ENCODE peak calls at places on chromosomes 5 and 9, in seven cellular contexts. B, E, U, T, M, P and I are unnamed samples.

GRCh38 chr5:180138976-180139730 is 67.6 kb upstream of the RNF130 start:
- DNase-seq in T (peak), P (no peak), B (no peak), U (peak), E (no peak), M (peak), I (no peak)

GRCh38 chr5:103452666-103453065 is 109.9 kb downstream of the NUDT12 start:
- DNase-seq in M (no peak), E (no peak), T (no peak), P (no peak), U (no peak), B (no peak), I (no peak)

GRCh38 chr5:143345671-143346440 is 57.6 kb downstream of the NR3C1 start:
- DNase-seq in T (no peak), P (no peak), B (no peak), M (no peak), E (no peak), U (no peak), I (no peak)

GRCh38 chr5:54902817-54903473 is 82.4 kb downstream of the ESM1 start:
- DNase-seq in P (no peak), U (peak), E (peak), M (no peak), B (peak), T (no peak), I (no peak)

GRCh38 chr9:70261131-70261870 is 2.5 kb downstream of the SMC5 start:
- DNase-seq in B (no peak), U (no peak), E (no peak), T (no peak), P (no peak), M (no peak), I (no peak)

GRCh38 chr9:70406446-70406862 is 8.0 kb downstream of the KLF9 start:
- DNase-seq in B (no peak), E (peak), U (no peak), P (no peak), M (peak), T (no peak), I (peak)

GRCh38 chr9:77678136-77678535 is 30.0 kb upstream of the GNA14 start:
- DNase-seq in B (no peak), M (no peak), E (no peak), U (peak), T (no peak), P (no peak), I (peak)

GRCh38 chr9:116465591-116466288 is 221.4 kb upstream of the TRIM32 start:
- DNase-seq in E (no peak), T (no peak), B (no peak), U (peak), M (no peak), P (no peak), I (no peak)

GRCh38 chr9:69130456-69131441 is 43.3 kb upstream of the TJP2 start:
- DNase-seq in P (no peak), T (no peak), B (no peak), M (peak), U (no peak), E (no peak), I (no peak)

GRCh38 chr5:177527595-177527994 is 10.8 kb upstream of the DDX41 start:
- DNase-seq in M (peak), U (no peak), B (no peak), P (no peak), E (no peak), T (no peak), I (peak)

GRCh38 chr5:109374625-109375024 is 35.1 kb downstream of the PJA2 start:
- DNase-seq in B (no peak), P (no peak), U (no peak), E (no peak), T (no peak), M (no peak), I (no peak)

GRCh38 chr5:157552650-157553049 is 22.9 kb downstream of the ADAM19 start:
- DNase-seq in B (no peak), T (no peak), P (no peak), E (no peak), U (no peak), M (no peak), I (no peak)

GRCh38 chr9:119004618-119004990 is 364.6 kb downstream of the BRINP1 start:
- DNase-seq in E (peak), P (no peak), T (peak), U (peak), B (no peak), M (peak), I (peak)

GRCh38 chr9:4980046-4980727 is 4.9 kb upstream of the JAK2 start:
- DNase-seq in P (no peak), T (no peak), U (no peak), M (no peak), E (no peak), B (no peak), I (no peak)

GRCh38 chr9:126357074-126357473 is 30.4 kb downstream of the MVB12B start:
- DNase-seq in U (no peak), T (no peak), E (no peak), P (no peak), M (no peak), B (no peak), I (no peak)

GRCh38 chr5:124537136-124537919 is 209.1 kb downstream of the ZNF608 start:
- DNase-seq in T (no peak), P (no peak), M (no peak), E (no peak), B (no peak), U (no peak), I (no peak)

GRCh38 chr5:6328173-6328572 is 50.2 kb downstream of the MED10 start:
- DNase-seq in E (no peak), U (no peak), P (peak), M (no peak), B (no peak), T (no peak), I (no peak)

GRCh38 chr5:135183464-135183863 is 149.4 kb upstream of the PITX1 start:
- DNase-seq in B (no peak), M (no peak), E (no peak), U (no peak), T (no peak), P (no peak), I (no peak)

GRCh38 chr5:103243665-103244064 is 14.9 kb upstream of the MACIR start:
- DNase-seq in B (no peak), T (no peak), E (no peak), U (no peak), P (no peak), M (no peak), I (no peak)

GRCh38 chr9:72984990-72985389 is 32.1 kb upstream of the ALDH1A1 start:
- DNase-seq in U (no peak), T (no peak), P (no peak), B (no peak), M (no peak), E (peak), I (peak)

DNA sequence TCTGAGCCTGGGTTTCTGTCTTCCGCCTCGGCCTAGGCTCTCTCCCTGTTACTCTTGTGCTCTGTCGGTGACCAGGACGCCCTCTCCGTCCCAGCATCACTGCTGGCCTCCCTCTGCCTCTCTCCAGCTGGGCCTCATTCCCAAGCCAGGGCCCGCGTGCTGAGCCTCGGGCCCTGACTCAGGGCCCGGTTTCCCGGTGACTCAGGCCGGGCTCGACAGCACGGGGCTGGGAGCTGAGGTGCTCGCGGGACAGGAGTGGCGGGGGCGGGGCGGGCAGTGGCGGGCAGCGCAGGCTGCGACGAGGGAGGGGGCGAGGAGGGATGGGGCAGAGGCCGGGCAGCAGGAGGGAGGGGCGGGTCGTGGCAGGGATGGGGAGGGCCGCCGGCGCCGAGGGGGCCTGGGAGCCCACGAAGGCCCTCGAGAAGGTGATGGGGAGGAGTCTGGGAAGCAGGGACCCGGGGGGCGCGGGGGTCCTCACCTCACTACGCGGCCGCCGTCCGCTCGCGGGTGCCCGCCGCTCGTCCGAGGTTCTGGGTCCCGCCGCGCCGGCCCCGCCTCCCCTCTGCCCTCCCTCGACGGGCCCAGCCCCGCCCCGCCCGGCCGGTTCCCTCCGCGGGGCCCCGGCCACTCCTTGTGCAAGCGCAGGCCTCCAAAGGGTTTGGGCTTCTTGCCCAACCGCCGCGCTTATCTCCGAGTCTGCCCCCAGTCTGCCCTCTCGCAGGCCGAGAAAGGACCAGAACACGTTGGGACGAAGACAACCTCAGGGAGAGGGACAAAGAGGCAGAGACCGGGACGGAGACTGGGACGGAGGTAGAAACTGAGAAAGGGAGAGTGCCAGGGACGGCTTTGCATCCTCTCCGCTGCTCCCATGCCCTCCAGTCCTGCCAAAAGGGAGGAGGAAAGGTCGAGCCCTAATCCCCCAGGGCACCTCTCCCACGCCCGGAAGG is at the start of gene ARAP3:
- DNase-seq in T (peak), E (peak), U (peak), P (no peak), B (no peak), M (peak), I (peak)
- TF ChIP-seq POLR2A in T (no peak), E (peak), U (no peak), P (no peak), B (no peak), M (no peak), I (no peak)

GRCh38 chr9:95047452-95048224 is 269.9 kb downstream of the FANCC start:
- DNase-seq in B (no peak), M (no peak), U (no peak), P (no peak), E (no peak), T (no peak), I (no peak)

GRCh38 chr9:95049761-95050160 is 267.7 kb downstream of the FANCC start:
- DNase-seq in T (no peak), E (no peak), P (no peak), M (no peak), B (no peak), U (no peak), I (no peak)

GRCh38 chr9:95045751-95046150 is 271.8 kb downstream of the FANCC start:
- DNase-seq in P (no peak), T (peak), U (no peak), B (no peak), M (no peak), E (no peak), I (no peak)

GRCh38 chr9:95044731-95045508 is 272.6 kb downstream of the FANCC start:
- DNase-seq in P (peak), M (no peak), B (no peak), T (peak), U (no peak), E (peak), I (no peak)

DNA sequence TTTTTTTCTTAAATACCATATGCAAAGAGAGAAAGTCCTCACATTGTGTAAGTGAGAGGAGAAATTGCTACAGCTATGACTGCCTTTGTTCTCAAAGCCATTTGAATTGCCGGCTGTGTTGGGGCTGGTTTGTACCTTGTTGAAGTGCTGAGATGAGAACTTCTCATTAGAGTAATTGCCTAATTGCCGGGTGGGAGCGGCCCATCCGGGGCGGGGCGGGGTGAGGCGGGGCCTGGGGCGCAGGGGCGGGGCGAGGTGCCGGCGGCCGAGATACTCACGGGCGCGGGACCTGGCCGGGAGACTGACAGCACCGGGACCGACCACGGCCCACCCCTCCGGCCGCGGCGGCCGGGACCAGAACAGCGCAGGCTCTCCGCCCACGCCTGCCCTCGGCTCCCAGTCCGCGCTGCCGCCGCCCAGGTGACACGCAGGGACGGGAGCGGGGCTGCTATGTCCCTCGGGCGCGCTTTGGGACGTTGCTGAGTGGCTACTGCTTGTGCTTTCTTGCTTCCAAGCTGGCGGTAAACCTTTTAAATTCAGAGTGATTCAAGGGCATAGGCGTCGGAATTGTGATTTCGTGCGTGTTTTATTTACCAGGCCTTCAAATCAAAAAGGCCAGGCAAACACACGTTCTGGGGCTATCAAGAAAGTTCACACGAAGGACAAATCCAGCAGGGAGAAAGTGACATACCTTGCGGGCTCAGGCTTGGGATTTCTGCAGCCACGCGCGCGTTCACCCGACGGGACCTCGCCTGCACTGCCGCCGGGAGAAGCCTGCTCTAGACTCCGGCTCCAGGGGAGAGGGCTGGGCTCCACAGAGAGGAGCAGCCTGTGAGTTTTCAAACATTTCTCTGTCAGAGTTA is 269.1 kb downstream of the FANCC start:
- DNase-seq in E (peak), T (peak), B (no peak), P (no peak), U (no peak), M (no peak), I (no peak)
- TF ChIP-seq POLR2AphosphoS5 in E (peak), T (peak), B (no peak), P (no peak), U (peak), M (no peak), I (peak)

GRCh38 chr9:128339761-128340690 is at the start of gene SLC27A4:
- DNase-seq in P (peak), M (no peak), B (peak), T (peak), E (peak), U (no peak), I (peak)
- TF ChIP-seq EP300 in P (no peak), M (no peak), B (no peak), T (no peak), E (no peak), U (no peak), I (no peak)

GRCh38 chr9:133460405-133461175 is 812 bp downstream of the CACFD1 start:
- DNase-seq in T (peak), E (peak), M (no peak), U (no peak), P (no peak), B (no peak), I (peak)
- TF ChIP-seq POLR2A in T (no peak), E (peak), M (no peak), U (no peak), P (no peak), B (no peak), I (no peak)

GRCh38 chr5:64977779-64978178 is 209.0 kb downstream of the CWC27 start:
- DNase-seq in P (no peak), E (no peak), M (no peak), T (no peak), U (no peak), B (no peak), I (no peak)

GRCh38 chr5:64971990-64972389 is 203.3 kb downstream of the CWC27 start:
- DNase-seq in U (no peak), M (no peak), T (no peak), E (no peak), B (no peak), P (no peak), I (no peak)

GRCh38 chr5:64972591-64972990 is 203.9 kb downstream of the CWC27 start:
- DNase-seq in M (no peak), U (no peak), P (no peak), E (no peak), T (no peak), B (no peak), I (no peak)

GRCh38 chr5:64971538-64971937 is 202.8 kb downstream of the CWC27 start:
- DNase-seq in B (no peak), P (no peak), T (no peak), E (no peak), U (no peak), M (no peak), I (no peak)

GRCh38 chr5:64973226-64973625 is 204.5 kb downstream of the CWC27 start:
- DNase-seq in T (no peak), M (no peak), P (no peak), B (no peak), E (no peak), U (no peak), I (no peak)
- TF ChIP-seq POLR2AphosphoS5 in T (no peak), M (no peak), P (no peak), B (no peak), E (no peak), U (no peak), I (no peak)

GRCh38 chr5:96459313-96460109 is 26.5 kb upstream of the PCSK1 start:
- DNase-seq in U (no peak), T (no peak), E (no peak), B (no peak), P (no peak), M (no peak), I (no peak)

GRCh38 chr5:96468956-96469355 is 35.9 kb upstream of the PCSK1 start:
- DNase-seq in T (no peak), P (no peak), B (no peak), E (no peak), M (no peak), U (no peak), I (no peak)

GRCh38 chr5:96463106-96463505 is 30.1 kb upstream of the PCSK1 start:
- DNase-seq in B (no peak), U (no peak), T (no peak), M (no peak), P (no peak), E (no peak), I (no peak)
- TF ChIP-seq EP300 in B (no peak), U (no peak), T (no peak), M (no peak), P (no peak), E (no peak), I (no peak)

DNA sequence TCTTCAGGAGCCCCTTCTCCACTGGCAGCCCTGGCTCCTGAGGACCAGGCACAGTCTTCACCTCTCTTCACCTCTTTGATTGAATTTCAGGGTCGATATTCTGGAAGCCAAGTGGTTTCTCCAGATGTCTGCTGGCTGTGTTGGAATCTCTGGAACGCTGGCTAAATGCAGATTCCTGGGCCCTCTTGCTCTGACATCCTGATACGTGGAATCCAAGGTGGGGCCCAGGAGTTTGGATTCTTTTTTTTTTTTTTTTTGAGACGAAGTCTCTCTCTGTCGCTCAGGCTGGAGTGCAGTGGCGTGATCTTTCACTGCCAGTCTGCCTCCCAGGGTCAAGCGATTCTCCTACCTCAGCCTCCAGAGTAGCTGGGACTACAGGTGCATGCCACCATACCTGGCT is 26.8 kb upstream of the IER5L start:
- DNase-seq in E (no peak), B (no peak), M (no peak), T (no peak), U (no peak), P (no peak), I (no peak)
- TF ChIP-seq POLR2A in E (no peak), B (no peak), M (no peak), T (no peak), U (no peak), P (no peak), I (no peak)